ENCODE peak calls at places on chromosomes 13 and 19, in eight cellular contexts. I is transverse colon, H is prostate gland, F is GM23338, O is H1, U is GM12892, Q is HCT116, K is endothelial cell of umbilical vein. G is an unnamed sample.

GRCh38 chr13:88000239-88000638 is 329.1 kb downstream of the SLITRK5 start:
- DNase-seq in I (no peak), K (no peak), F (no peak), U (no peak), O (no peak), Q (no peak), H (no peak), G (no peak)

GRCh38 chr19:58563034-58563573 is 4.7 kb upstream of the UBE2M start:
- DNase-seq in U (peak; percentile 58), H (no peak), K (no peak), I (no peak), F (peak; percentile 50), O (no peak), Q (no peak), G (no peak)

GRCh38 chr13:32940601-32941000 is 75.6 kb upstream of the KL start:
- DNase-seq in K (no peak), U (no peak), O (no peak), Q (no peak), I (no peak), H (no peak), F (no peak), G (no peak)

GRCh38 chr13:105537113-105537512 is 998.3 kb downstream of the EFNB2 start:
- DNase-seq in K (no peak), H (no peak), O (no peak), U (no peak), Q (no peak), I (no peak), F (no peak), G (no peak)

GRCh38 chr19:32358311-32358710 is 12.9 kb downstream of the ZNF507 start:
- DNase-seq in F (no peak), H (no peak), O (no peak), U (no peak), Q (no peak), K (no peak), I (no peak), G (no peak)

GRCh38 chr19:14774373-14774772 is 4.0 kb downstream of the ADGRE2 start:
- DNase-seq in H (no peak), O (peak; percentile 29), U (no peak), K (no peak), Q (no peak), F (no peak), I (no peak), G (no peak)

GRCh38 chr13:52356327-52356726 is 49.6 kb downstream of the THSD1 start:
- DNase-seq in H (no peak), F (no peak), U (no peak), K (no peak), O (no peak), I (no peak), Q (no peak), G (no peak)

GRCh38 chr19:45590300-45591003 is 5.8 kb upstream of the OPA3 start:
- DNase-seq in F (no peak), U (no peak), H (no peak), O (no peak), I (no peak), Q (no peak), K (no peak), G (no peak)

GRCh38 chr19:13574933-13575332 is 68.7 kb upstream of the CACNA1A start:
- DNase-seq in U (no peak), H (no peak), I (no peak), Q (peak; percentile 16), F (peak; percentile 67), K (no peak), O (peak; percentile 48), G (no peak)

GRCh38 chr19:6737873-6738725 is 719 bp upstream of the GPR108 start:
- DNase-seq in O (peak; percentile 78), F (peak; percentile 83), K (peak; percentile 77), H (peak; percentile 100), I (peak; percentile 97), U (peak; percentile 61), Q (no peak), G (no peak)

GRCh38 chr19:27767234-27767633 is 1445.7 kb downstream of the UQCRFS1 start:
- DNase-seq in K (no peak), H (no peak), F (no peak), U (no peak), O (no peak), Q (no peak), I (no peak), G (no peak)

GRCh38 chr19:4606921-4607678 is 32.2 kb upstream of the TNFAIP8L1 start:
- DNase-seq in H (no peak), F (peak; percentile 78), K (peak; percentile 22), I (no peak), Q (no peak), O (peak; percentile 74), U (no peak), G (no peak)

DNA sequence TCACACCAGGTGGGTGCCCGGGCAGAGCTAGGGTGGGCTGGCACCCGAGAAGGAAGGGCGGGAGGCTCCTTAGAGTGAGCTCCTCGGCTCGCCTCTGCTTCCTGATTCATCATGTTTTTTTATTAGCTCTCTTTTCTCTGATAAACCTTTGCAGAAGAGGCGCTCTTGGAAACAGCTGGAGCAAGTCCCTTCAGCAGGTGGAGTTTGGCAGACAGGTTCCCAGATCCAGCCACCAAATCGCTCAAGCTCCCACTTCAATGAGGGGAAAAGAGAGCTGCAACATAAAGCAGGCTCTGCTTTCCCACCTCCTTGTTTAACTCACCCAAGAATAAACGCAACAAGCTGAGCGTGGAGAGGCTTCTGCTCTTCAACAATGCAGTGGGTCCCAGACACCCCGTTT is 244.8 kb downstream of the TSHZ3 start:
- DNase-seq in H (no peak), F (no peak), O (no peak), I (no peak), Q (no peak), K (no peak), U (no peak), G (no peak)
- TF ChIP-seq POLR2AphosphoS5 in H (no peak), F (no peak), O (no peak), I (no peak), Q (no peak), K (no peak), U (no peak), G (no peak)

DNA sequence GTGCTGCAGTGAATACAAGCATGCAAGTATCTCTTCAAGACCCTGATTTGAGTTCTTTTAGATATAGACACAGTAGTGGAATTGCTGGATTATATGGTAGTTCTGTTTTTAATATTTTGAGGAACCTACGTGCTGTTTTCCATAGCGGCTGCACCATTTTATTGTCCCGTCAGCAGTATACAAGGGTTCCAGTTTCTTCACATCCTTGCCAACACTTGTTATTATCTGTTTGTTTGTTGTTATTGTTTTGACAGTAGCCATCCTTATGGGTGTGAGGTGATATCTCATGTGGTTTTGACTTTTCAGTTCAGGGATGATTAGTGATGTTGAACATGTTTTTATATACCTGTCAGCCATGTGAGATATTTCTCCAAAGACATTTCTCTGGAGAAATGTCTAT is 53.2 kb downstream of the TNFRSF19 start:
- DNase-seq in Q (no peak), F (no peak), O (no peak), U (no peak), K (no peak), I (no peak), H (no peak), G (no peak)
- TF ChIP-seq POLR2AphosphoS5 in Q (no peak), F (no peak), O (no peak), U (no peak), K (no peak), I (no peak), H (no peak), G (no peak)

DNA sequence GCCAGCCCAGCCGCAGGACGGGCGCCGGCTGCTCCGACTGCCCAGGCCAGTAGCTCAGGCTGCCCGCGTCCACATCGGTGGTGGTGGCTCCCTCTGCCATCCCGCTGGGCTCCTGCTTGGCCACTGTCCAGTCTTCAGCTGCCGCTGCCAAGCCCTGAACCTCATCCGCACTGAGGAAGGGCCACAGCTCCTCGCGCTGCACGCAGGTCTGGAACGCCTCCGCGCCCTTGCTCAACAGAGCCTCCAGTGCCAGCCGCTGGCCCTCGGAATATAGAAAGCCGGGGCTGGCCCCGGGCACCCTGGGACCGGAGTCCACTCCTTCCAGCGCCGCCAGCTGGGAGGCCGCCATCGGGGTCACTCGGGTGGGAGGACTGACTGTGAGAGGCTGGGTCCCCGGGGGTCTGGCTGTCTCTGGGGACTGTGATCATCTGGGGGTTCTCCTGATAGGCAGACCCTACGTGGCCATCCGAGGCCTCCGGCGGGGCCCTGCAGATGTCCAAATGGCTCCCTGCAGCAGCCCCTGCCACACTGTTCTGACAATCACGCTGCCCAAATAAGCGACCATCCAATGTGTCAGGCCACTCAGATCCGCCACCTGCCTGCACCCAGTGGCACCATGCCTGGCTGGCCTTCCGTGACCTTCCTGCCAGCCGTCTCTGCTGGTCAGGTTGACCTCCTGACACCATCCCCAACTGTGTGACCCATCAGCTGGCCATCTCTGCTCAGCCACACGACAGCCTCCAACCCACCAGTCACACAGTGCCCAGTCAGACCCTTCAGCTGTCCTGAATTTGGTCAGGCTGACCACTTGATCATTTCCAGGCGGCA is 1.6 kb downstream of the FAM83E start:
- DNase-seq in U (no peak), I (peak; percentile 72), O (no peak), F (no peak), H (no peak), Q (no peak), K (no peak), G (no peak)
- TF ChIP-seq POLR2AphosphoS5 in U (no peak), I (no peak), O (peak; percentile 89), F (peak; percentile 4), H (no peak), Q (no peak), K (peak; percentile 37), G (no peak)

GRCh38 chr19:36331353-36332228 is 47.4 kb downstream of the ZFP14 start:
- DNase-seq in I (peak; percentile 68), U (peak; percentile 40), F (peak; percentile 99), K (peak; percentile 88), H (peak; percentile 92), Q (no peak), O (peak; percentile 94), G (peak; percentile 73)
- TF ChIP-seq POLR2AphosphoS5 in I (no peak), U (no peak), F (peak; percentile 91), K (no peak), H (peak; percentile 80), Q (no peak), O (peak; percentile 99), G (peak; percentile 36)